ENCODE peak calls at places on chromosomes 4 and X, in five cellular contexts. F is T-cell, N is upper lobe of left lung, G is Kasumi-1, K is HT-29. O is an unnamed sample.

GRCh38 chr4:139314047-139314800 is 11.9 kb upstream of the NDUFC1 start:
- DNase-seq in F (no peak), N (no peak), G (no peak), K (no peak), O (no peak)

GRCh38 chrX:15073313-15073712 is 196.6 kb downstream of the ASB9 start:
- DNase-seq in F (no peak), N (no peak), G (no peak), K (no peak), O (no peak)

GRCh38 chr4:108454227-108454626 is 166.1 kb upstream of the RPL34 start:
- DNase-seq in F (no peak), N (no peak), G (no peak), K (no peak), O (no peak)

GRCh38 chr4:48271048-48271452 is 1.4 kb upstream of the TEC start:
- DNase-seq in F (no peak), N (no peak), G (no peak), K (no peak), O (no peak)

GRCh38 chrX:153648358-153649177 is 1.6 kb downstream of the DUSP9 start:
- DNase-seq in F (no peak), N (peak), G (no peak), K (no peak), O (no peak)

GRCh38 chr4:4269326-4269725 is 20.6 kb downstream of the LYAR start:
- DNase-seq in F (peak), N (no peak), G (no peak), K (no peak), O (no peak)

GRCh38 chr4:119025916-119026661 is 109.5 kb upstream of the MYOZ2 start:
- DNase-seq in F (no peak), N (peak), G (peak), K (peak), O (peak)

GRCh38 chrX:47380268-47380667 is 9.9 kb downstream of the ZNF157 start:
- DNase-seq in F (peak), N (peak), G (no peak), K (no peak), O (no peak)

GRCh38 chrX:45851434-45851991 is 650.8 kb upstream of the DIPK2B start:
- DNase-seq in F (peak), N (peak), G (no peak), K (peak), O (peak)

GRCh38 chrX:47936224-47936939 is 67.4 kb downstream of the ZNF182 start:
- DNase-seq in F (no peak), N (no peak), G (no peak), K (no peak), O (no peak)

GRCh38 chr4:72318771-72319170 is 250.2 kb downstream of the ADAMTS3 start:
- DNase-seq in F (no peak), N (no peak), G (no peak), K (no peak), O (peak)

O was measured in ACHN.